ENCODE peak calls at places on chromosomes 13 and 19, in six cellular contexts. J is ovary, T is choroid plexus epithelial cell, X is astrocyte of the cerebellum, S is glutamatergic neuron, C is OCI-LY7. M is an unnamed sample.

GRCh38 chr13:114101325-114101821 is 31.1 kb downstream of the RASA3 start:
- DNase-seq in J (peak), T (no peak), X (no peak), S (no peak), C (no peak), M (no peak)

GRCh38 chr13:93262729-93263128 is 36.1 kb downstream of the GPC6 start:
- DNase-seq in J (no peak), T (peak), X (no peak), S (no peak), C (no peak), M (no peak)

GRCh38 chr13:68551701-68552522 is 1321.8 kb upstream of the PCDH9 start:
- DNase-seq in J (no peak), T (no peak), X (no peak), S (no peak), C (no peak), M (no peak)

GRCh38 chr19:14782978-14783545 is 4.7 kb upstream of the ADGRE2 start:
- DNase-seq in J (no peak), T (no peak), X (no peak), S (no peak), C (no peak), M (no peak)

GRCh38 chr13:29456419-29456818 is 139.1 kb downstream of the SLC7A1 start:
- DNase-seq in J (no peak), T (no peak), X (no peak), S (no peak), C (no peak), M (no peak)

GRCh38 chr13:86684402-86684801 is 885.2 kb upstream of the SLITRK6 start:
- DNase-seq in J (no peak), T (peak), X (peak), S (no peak), C (no peak), M (no peak)

GRCh38 chr13:110774490-110774889 is 61.0 kb downstream of the ING1 start:
- DNase-seq in J (no peak), T (no peak), X (no peak), S (no peak), C (no peak), M (no peak)

GRCh38 chr13:88217372-88217771 is 546.2 kb downstream of the SLITRK5 start:
- DNase-seq in J (no peak), T (no peak), X (no peak), S (no peak), C (no peak), M (no peak)

GRCh38 chr19:3346677-3347353 is 19.6 kb upstream of the NFIC start:
- DNase-seq in J (peak), T (no peak), X (no peak), S (no peak), C (no peak), M (no peak)

GRCh38 chr19:37329686-37330085 is 41.2 kb upstream of the ZNF527 start:
- DNase-seq in J (no peak), T (peak), X (no peak), S (no peak), C (peak), M (no peak)

GRCh38 chr19:15161028-15161984 is 39.5 kb downstream of the NOTCH3 start:
- DNase-seq in J (no peak), T (peak), X (no peak), S (no peak), C (peak), M (no peak)

DNA sequence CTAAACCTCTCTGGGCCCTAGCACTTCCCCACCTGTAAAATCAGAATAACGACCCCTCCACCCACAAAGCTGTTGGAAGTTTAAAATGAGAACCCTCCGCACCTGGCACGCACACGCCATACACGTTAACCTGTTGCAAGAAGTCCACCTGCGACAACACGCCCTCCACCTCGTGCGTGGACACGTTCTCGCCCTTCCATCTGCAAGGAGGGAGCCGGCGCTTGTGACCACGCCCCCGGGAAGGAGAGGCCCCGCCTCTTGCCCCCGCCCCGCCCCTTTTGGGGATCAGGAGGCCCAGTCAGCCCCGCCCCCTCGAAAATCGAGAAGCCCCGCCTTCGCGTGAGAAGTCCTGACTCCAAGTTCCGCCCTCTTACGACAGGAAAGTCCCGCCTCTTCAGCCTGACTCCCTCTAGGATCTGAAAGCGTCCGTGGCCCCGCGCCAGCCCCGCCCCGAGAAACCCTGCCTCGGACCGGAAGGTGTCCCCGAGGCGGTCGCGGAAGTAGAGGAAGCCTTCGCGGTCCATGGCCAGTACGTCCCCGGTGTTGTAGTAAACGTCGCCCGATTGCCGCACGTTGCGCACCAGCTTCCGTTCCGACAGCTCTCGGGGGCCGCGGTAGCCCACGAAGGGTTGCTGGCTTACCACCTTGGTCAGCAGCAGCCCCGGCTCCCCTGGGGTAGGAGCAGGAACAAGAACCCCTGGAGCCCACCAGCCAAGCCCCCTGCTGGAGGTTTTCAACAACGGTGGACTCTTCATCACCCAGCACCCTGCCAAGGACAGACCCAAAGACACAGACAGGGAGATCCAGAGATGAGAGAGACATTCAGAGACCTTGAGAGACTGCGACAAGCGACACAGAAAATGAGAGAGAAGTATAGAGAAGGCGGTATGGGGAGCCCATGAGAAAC is 12.5 kb downstream of the SLC27A5 start:
- DNase-seq in J (peak), T (peak), X (peak), S (peak), C (peak), M (peak)
- TF ChIP-seq CTCF in J (no peak), T (peak), X (peak), S (peak), C (peak), M (no peak)

GRCh38 chr13:91247768-91248167 is 99.7 kb upstream of the MIR17HG start:
- DNase-seq in J (no peak), T (peak), X (no peak), S (no peak), C (peak), M (no peak)
- TF ChIP-seq CTCF in J (no peak), T (no peak), X (peak), S (no peak), C (no peak), M (no peak)

GRCh38 chr13:102768914-102769313 is 4.7 kb downstream of the TEX30 start:
- DNase-seq in J (no peak), T (peak), X (no peak), S (no peak), C (no peak), M (no peak)

GRCh38 chr13:102771298-102772041 is 2.1 kb downstream of the TEX30 start:
- DNase-seq in J (no peak), T (no peak), X (no peak), S (no peak), C (no peak), M (no peak)

GRCh38 chr13:102772042-102772425 is 1.6 kb downstream of the TEX30 start:
- DNase-seq in J (no peak), T (no peak), X (no peak), S (no peak), C (no peak), M (no peak)

GRCh38 chr13:102770435-102770834 is 3.2 kb downstream of the TEX30 start:
- DNase-seq in J (no peak), T (peak), X (no peak), S (no peak), C (no peak), M (no peak)

GRCh38 chr13:102769679-102770078 is 3.9 kb downstream of the TEX30 start:
- DNase-seq in J (no peak), T (peak), X (no peak), S (no peak), C (no peak), M (no peak)
- TF ChIP-seq CTCF in J (no peak), T (peak), X (no peak), S (no peak), C (no peak), M (no peak)

GRCh38 chr13:109764474-109765292 is 21.7 kb downstream of the IRS2 start:
- DNase-seq in J (no peak), T (no peak), X (no peak), S (peak), C (no peak), M (peak)
- TF ChIP-seq CTCF in J (no peak), T (peak), X (peak), S (no peak), C (no peak), M (no peak)

M was measured in activated CD8-positive, alpha-beta T cell treated with anti-CD3 and anti-CD28 coated beads for 36 hours.